ENCODE peak calls at places on chromosome 18, in eight cellular contexts. W, U, J, O, N, B, E and L are unnamed samples.

GRCh38 chr18:9742588-9743131 is 34.6 kb downstream of the RAB31 start:
- DNase-seq in W (no peak), U (no peak), J (no peak), O (no peak), N (no peak), B (peak), E (peak), L (peak)

GRCh38 chr18:78641689-78642231 is 337.9 kb upstream of the SALL3 start:
- DNase-seq in W (no peak), U (no peak), J (no peak), O (no peak), N (no peak), B (peak), E (no peak), L (no peak)

GRCh38 chr18:26813043-26813442 is 52.5 kb downstream of the AQP4 start:
- DNase-seq in W (peak), U (no peak), J (no peak), O (no peak), N (no peak), B (peak), E (no peak), L (peak)

GRCh38 chr18:41126541-41127235 is 828.3 kb upstream of the PIK3C3 start:
- DNase-seq in W (no peak), U (no peak), J (peak), O (no peak), N (no peak), B (no peak), E (no peak), L (no peak)

GRCh38 chr18:22745966-22746365 is 187.2 kb upstream of the RBBP8 start:
- DNase-seq in W (no peak), U (no peak), J (no peak), O (no peak), N (no peak), B (no peak), E (no peak), L (no peak)

GRCh38 chr18:22102948-22103663 is 66.3 kb upstream of the GATA6 start:
- DNase-seq in W (no peak), U (no peak), J (no peak), O (no peak), N (no peak), B (no peak), E (no peak), L (no peak)

GRCh38 chr18:59085797-59086196 is 53.9 kb upstream of the SEC11C start:
- DNase-seq in W (no peak), U (no peak), J (peak), O (no peak), N (no peak), B (no peak), E (no peak), L (no peak)

GRCh38 chr18:67072789-67073188 is 443.7 kb downstream of the DSEL start:
- DNase-seq in W (no peak), U (no peak), J (no peak), O (no peak), N (no peak), B (no peak), E (no peak), L (no peak)

GRCh38 chr18:67551146-67551545 is 34.6 kb upstream of the DSEL start:
- DNase-seq in W (no peak), U (no peak), J (no peak), O (no peak), N (no peak), B (no peak), E (no peak), L (no peak)

GRCh38 chr18:3525870-3526420 is 76.0 kb downstream of the TGIF1 start:
- DNase-seq in W (no peak), U (peak), J (no peak), O (no peak), N (peak), B (peak), E (no peak), L (peak)

GRCh38 chr18:78242307-78242643 is 737.3 kb upstream of the SALL3 start:
- DNase-seq in W (no peak), U (no peak), J (no peak), O (no peak), N (no peak), B (peak), E (no peak), L (no peak)

GRCh38 chr18:68847219-68847860 is 49.5 kb downstream of the CCDC102B start:
- DNase-seq in W (peak), U (no peak), J (peak), O (no peak), N (no peak), B (peak), E (no peak), L (peak)

GRCh38 chr18:36942264-36942663 is 113.3 kb downstream of the KIAA1328 start:
- DNase-seq in W (peak), U (no peak), J (peak), O (no peak), N (peak), B (no peak), E (no peak), L (no peak)

GRCh38 chr18:70649683-70650082 is 360.8 kb downstream of the SOCS6 start:
- DNase-seq in W (no peak), U (no peak), J (no peak), O (no peak), N (no peak), B (no peak), E (no peak), L (no peak)

GRCh38 chr18:56083097-56083865 is 495.3 kb upstream of the TCF4 start:
- DNase-seq in W (no peak), U (peak), J (peak), O (no peak), N (no peak), B (peak), E (no peak), L (no peak)

GRCh38 chr18:63325086-63325686 is 5.6 kb upstream of the BCL2 start:
- DNase-seq in W (no peak), U (no peak), J (no peak), O (no peak), N (no peak), B (no peak), E (no peak), L (no peak)

GRCh38 chr18:48027401-48027931 is 97.0 kb upstream of the SMAD2 start:
- DNase-seq in W (no peak), U (no peak), J (no peak), O (peak), N (no peak), B (peak), E (no peak), L (peak)

GRCh38 chr18:13051159-13051558 is 60.0 kb downstream of the CEP192 start:
- DNase-seq in W (no peak), U (no peak), J (no peak), O (no peak), N (no peak), B (no peak), E (no peak), L (no peak)

GRCh38 chr18:65748321-65748720 is 2.5 kb upstream of the CDH7 start:
- DNase-seq in W (no peak), U (no peak), J (no peak), O (no peak), N (no peak), B (no peak), E (no peak), L (no peak)

GRCh38 chr18:55819448-55819847 is 231.5 kb upstream of the TCF4 start:
- DNase-seq in W (no peak), U (no peak), J (no peak), O (no peak), N (no peak), B (no peak), E (no peak), L (no peak)

GRCh38 chr18:28541276-28541930 is 364.5 kb upstream of the CDH2 start:
- DNase-seq in W (no peak), U (peak), J (no peak), O (no peak), N (no peak), B (peak), E (no peak), L (peak)

GRCh38 chr18:21955757-21956652 is 213.4 kb upstream of the GATA6 start:
- DNase-seq in W (peak), U (peak), J (peak), O (peak), N (peak), B (peak), E (peak), L (peak)

GRCh38 chr18:34522627-34523026 is 187.5 kb upstream of the DTNA start:
- DNase-seq in W (no peak), U (no peak), J (no peak), O (no peak), N (no peak), B (peak), E (no peak), L (peak)

GRCh38 chr18:4204151-4204720 is 250.9 kb downstream of the DLGAP1 start:
- DNase-seq in W (no peak), U (no peak), J (no peak), O (no peak), N (no peak), B (no peak), E (no peak), L (no peak)

GRCh38 chr18:13260114-13260926 is 41.8 kb downstream of the LDLRAD4 start:
- DNase-seq in W (no peak), U (no peak), J (no peak), O (peak), N (no peak), B (no peak), E (no peak), L (no peak)